ENCODE peak calls at places on chromosomes 3 and 15, in four cellular contexts. One of them, this sample, is unnamed.

GRCh38 chr3:194587438-194587931 is 45.7 kb downstream of the TMEM44 start:
- DNase-seq in D721Med: no peak
- DNase-seq in stomach: no peak
- DNase-seq in IMR-90: peak; percentile 70
- DNase-seq in this sample: no peak

GRCh38 chr15:100160953-100161352 is 180.8 kb downstream of the ADAMTS17 start:
- DNase-seq in D721Med: no peak
- DNase-seq in stomach: no peak
- DNase-seq in IMR-90: no peak
- DNase-seq in this sample: peak; percentile 23

GRCh38 chr3:151400341-151400740 is 15.8 kb upstream of the P2RY12 start:
- DNase-seq in D721Med: no peak
- DNase-seq in stomach: no peak
- DNase-seq in IMR-90: no peak
- DNase-seq in this sample: no peak

GRCh38 chr3:51672083-51672475 is 1.0 kb downstream of the TEX264 start:
- DNase-seq in D721Med: no peak
- DNase-seq in stomach: no peak
- DNase-seq in IMR-90: no peak
- DNase-seq in this sample: no peak

GRCh38 chr15:41411031-41411430 is 5.9 kb upstream of the RTF1 start:
- DNase-seq in D721Med: no peak
- DNase-seq in stomach: no peak
- DNase-seq in IMR-90: no peak
- DNase-seq in this sample: no peak

GRCh38 chr15:31049122-31049521 is 52.4 kb downstream of the TRPM1 start:
- DNase-seq in D721Med: no peak
- DNase-seq in stomach: no peak
- DNase-seq in IMR-90: no peak
- DNase-seq in this sample: no peak

GRCh38 chr3:123632161-123632655 is 47.4 kb upstream of the HACD2 start:
- DNase-seq in D721Med: no peak
- DNase-seq in stomach: no peak
- DNase-seq in IMR-90: peak; percentile 80
- DNase-seq in this sample: no peak

GRCh38 chr3:50815844-50816243 is 141.1 kb downstream of the DOCK3 start:
- DNase-seq in D721Med: no peak
- DNase-seq in stomach: no peak
- DNase-seq in IMR-90: no peak
- DNase-seq in this sample: no peak

GRCh38 chr15:59168536-59168935 is 38.1 kb upstream of the LDHAL6B start:
- DNase-seq in D721Med: no peak
- DNase-seq in stomach: no peak
- DNase-seq in IMR-90: peak; percentile 63
- DNase-seq in this sample: no peak

GRCh38 chr3:30518201-30518864 is 88.1 kb upstream of the TGFBR2 start:
- DNase-seq in D721Med: no peak
- DNase-seq in stomach: peak; percentile 61
- DNase-seq in IMR-90: peak; percentile 39
- DNase-seq in this sample: peak; percentile 60

GRCh38 chr3:32891365-32891764 is 60.1 kb upstream of the CCR4 start:
- DNase-seq in D721Med: no peak
- DNase-seq in stomach: no peak
- DNase-seq in IMR-90: no peak
- DNase-seq in this sample: no peak

GRCh38 chr3:194148383-194148782 is 12.4 kb downstream of the HES1 start:
- DNase-seq in D721Med: no peak
- DNase-seq in stomach: peak; percentile 49
- DNase-seq in IMR-90: peak; percentile 34
- DNase-seq in this sample: no peak

GRCh38 chr3:94001825-94002495 is 22.0 kb downstream of the ARL13B start:
- DNase-seq in D721Med: no peak
- DNase-seq in stomach: no peak
- DNase-seq in IMR-90: no peak
- DNase-seq in this sample: no peak

GRCh38 chr3:31265646-31266423 is 266.9 kb upstream of the STT3B start:
- DNase-seq in D721Med: no peak
- DNase-seq in stomach: no peak
- DNase-seq in IMR-90: no peak
- DNase-seq in this sample: no peak

GRCh38 chr3:142925140-142925539 is 36.3 kb upstream of the PCOLCE2 start:
- DNase-seq in D721Med: no peak
- DNase-seq in stomach: no peak
- DNase-seq in IMR-90: no peak
- DNase-seq in this sample: no peak

GRCh38 chr3:139934557-139935070 is 371 bp upstream of the CLSTN2 start:
- DNase-seq in D721Med: peak; percentile 65
- DNase-seq in stomach: no peak
- DNase-seq in IMR-90: no peak
- DNase-seq in this sample: peak; percentile 58

GRCh38 chr15:40825661-40826088 is 2.8 kb downstream of the PPP1R14D start:
- DNase-seq in D721Med: no peak
- DNase-seq in stomach: peak; percentile 41
- DNase-seq in IMR-90: peak; percentile 69
- DNase-seq in this sample: peak; percentile 24

GRCh38 chr15:51186121-51186795 is 91.6 kb upstream of the TNFAIP8L3 start:
- DNase-seq in D721Med: no peak
- DNase-seq in stomach: no peak
- DNase-seq in IMR-90: no peak
- DNase-seq in this sample: no peak

GRCh38 chr3:122067588-122068240 is 12.6 kb downstream of the CD86 start:
- DNase-seq in D721Med: no peak
- DNase-seq in stomach: no peak
- DNase-seq in IMR-90: no peak
- DNase-seq in this sample: no peak

GRCh38 chr3:14651440-14652251 is at the start of gene CCDC174:
- DNase-seq in D721Med: peak; percentile 41
- DNase-seq in stomach: peak; percentile 94
- DNase-seq in IMR-90: peak; percentile 99
- DNase-seq in this sample: peak; percentile 97

GRCh38 chr3:72345237-72345878 is 502.9 kb downstream of the SHQ1 start:
- DNase-seq in D721Med: no peak
- DNase-seq in stomach: no peak
- DNase-seq in IMR-90: no peak
- DNase-seq in this sample: no peak

GRCh38 chr3:182618085-182618732 is 175.1 kb upstream of the ATP11B start:
- DNase-seq in D721Med: no peak
- DNase-seq in stomach: no peak
- DNase-seq in IMR-90: no peak
- DNase-seq in this sample: no peak

GRCh38 chr15:51735611-51736010 is 1.8 kb downstream of the LYSMD2 start:
- DNase-seq in D721Med: no peak
- DNase-seq in stomach: no peak
- DNase-seq in IMR-90: no peak
- DNase-seq in this sample: no peak

This sample was measured in body of pancreas.